ENCODE peak calls at places on chromosome 12, in nine cellular contexts. One of them, this sample, is unnamed.

GRCh38 chr12:14769837-14770494 is 33.3 kb downstream of the WBP11 start:
- DNase-seq in nephron progenitor cell: peak
- DNase-seq in CD8-positive, alpha-beta T cell: peak
- DNase-seq in psoas muscle: peak
- DNase-seq in cardiac muscle cell: peak
- DNase-seq in body of pancreas: peak
- DNase-seq in A549: peak
- DNase-seq in Caco-2: peak
- DNase-seq in progenitor cell of endocrine pancreas: peak
- DNase-seq in this sample: peak

GRCh38 chr12:119036878-119037493 is 55.6 kb downstream of the SRRM4 start:
- DNase-seq in nephron progenitor cell: peak
- DNase-seq in CD8-positive, alpha-beta T cell: no peak
- DNase-seq in psoas muscle: no peak
- DNase-seq in cardiac muscle cell: peak
- DNase-seq in body of pancreas: peak
- DNase-seq in A549: peak
- DNase-seq in Caco-2: no peak
- DNase-seq in progenitor cell of endocrine pancreas: peak
- DNase-seq in this sample: peak

GRCh38 chr12:10634427-10634826 is 21.0 kb upstream of the MAGOHB start:
- DNase-seq in nephron progenitor cell: no peak
- DNase-seq in CD8-positive, alpha-beta T cell: no peak
- DNase-seq in psoas muscle: no peak
- DNase-seq in cardiac muscle cell: peak
- DNase-seq in body of pancreas: no peak
- DNase-seq in A549: no peak
- DNase-seq in Caco-2: peak
- DNase-seq in progenitor cell of endocrine pancreas: no peak
- DNase-seq in this sample: no peak

GRCh38 chr12:46664771-46665287 is 161.0 kb downstream of the SLC38A4 start:
- DNase-seq in nephron progenitor cell: no peak
- DNase-seq in CD8-positive, alpha-beta T cell: no peak
- DNase-seq in psoas muscle: no peak
- DNase-seq in cardiac muscle cell: peak
- DNase-seq in body of pancreas: no peak
- DNase-seq in A549: peak
- DNase-seq in Caco-2: no peak
- DNase-seq in progenitor cell of endocrine pancreas: no peak
- DNase-seq in this sample: no peak

GRCh38 chr12:20868277-20868676 is 57.8 kb downstream of the SLCO1B3 start:
- DNase-seq in nephron progenitor cell: no peak
- DNase-seq in CD8-positive, alpha-beta T cell: no peak
- DNase-seq in psoas muscle: no peak
- DNase-seq in cardiac muscle cell: no peak
- DNase-seq in body of pancreas: no peak
- DNase-seq in A549: no peak
- DNase-seq in Caco-2: no peak
- DNase-seq in progenitor cell of endocrine pancreas: no peak
- DNase-seq in this sample: no peak

GRCh38 chr12:48822711-48823110 is 4.4 kb downstream of the CACNB3 start:
- DNase-seq in nephron progenitor cell: no peak
- DNase-seq in CD8-positive, alpha-beta T cell: no peak
- DNase-seq in psoas muscle: no peak
- DNase-seq in cardiac muscle cell: no peak
- DNase-seq in body of pancreas: no peak
- DNase-seq in A549: no peak
- DNase-seq in Caco-2: no peak
- DNase-seq in progenitor cell of endocrine pancreas: no peak
- DNase-seq in this sample: no peak

GRCh38 chr12:4271433-4272013 is 2.0 kb upstream of the CCND2 start:
- DNase-seq in nephron progenitor cell: no peak
- DNase-seq in CD8-positive, alpha-beta T cell: peak
- DNase-seq in psoas muscle: no peak
- DNase-seq in cardiac muscle cell: no peak
- DNase-seq in body of pancreas: no peak
- DNase-seq in A549: no peak
- DNase-seq in Caco-2: no peak
- DNase-seq in progenitor cell of endocrine pancreas: no peak
- DNase-seq in this sample: peak

GRCh38 chr12:31897791-31898503 is 61.3 kb upstream of the RESF1 start:
- DNase-seq in nephron progenitor cell: peak
- DNase-seq in CD8-positive, alpha-beta T cell: peak
- DNase-seq in psoas muscle: peak
- DNase-seq in cardiac muscle cell: peak
- DNase-seq in body of pancreas: peak
- DNase-seq in A549: peak
- DNase-seq in Caco-2: no peak
- DNase-seq in progenitor cell of endocrine pancreas: no peak
- DNase-seq in this sample: peak

GRCh38 chr12:47205532-47206449 is 126.0 kb upstream of the AMIGO2 start:
- DNase-seq in nephron progenitor cell: no peak
- DNase-seq in CD8-positive, alpha-beta T cell: no peak
- DNase-seq in psoas muscle: no peak
- DNase-seq in cardiac muscle cell: no peak
- DNase-seq in body of pancreas: no peak
- DNase-seq in A549: no peak
- DNase-seq in Caco-2: no peak
- DNase-seq in progenitor cell of endocrine pancreas: no peak
- DNase-seq in this sample: no peak

GRCh38 chr12:95881331-95881955 is 22.7 kb downstream of the SNRPF start:
- DNase-seq in nephron progenitor cell: no peak
- DNase-seq in CD8-positive, alpha-beta T cell: no peak
- DNase-seq in psoas muscle: no peak
- DNase-seq in cardiac muscle cell: peak
- DNase-seq in body of pancreas: no peak
- DNase-seq in A549: no peak
- DNase-seq in Caco-2: no peak
- DNase-seq in progenitor cell of endocrine pancreas: no peak
- DNase-seq in this sample: no peak

GRCh38 chr12:26846419-26846818 is 13.4 kb upstream of the ITPR2 start:
- DNase-seq in nephron progenitor cell: no peak
- DNase-seq in CD8-positive, alpha-beta T cell: no peak
- DNase-seq in psoas muscle: no peak
- DNase-seq in cardiac muscle cell: no peak
- DNase-seq in body of pancreas: no peak
- DNase-seq in A549: no peak
- DNase-seq in Caco-2: no peak
- DNase-seq in progenitor cell of endocrine pancreas: no peak
- DNase-seq in this sample: no peak

GRCh38 chr12:125856899-125857298 is 791.7 kb downstream of the AACS start:
- DNase-seq in nephron progenitor cell: no peak
- DNase-seq in CD8-positive, alpha-beta T cell: no peak
- DNase-seq in psoas muscle: no peak
- DNase-seq in cardiac muscle cell: no peak
- DNase-seq in body of pancreas: no peak
- DNase-seq in A549: no peak
- DNase-seq in Caco-2: no peak
- DNase-seq in progenitor cell of endocrine pancreas: no peak
- DNase-seq in this sample: peak
- TF ChIP-seq CTCF in nephron progenitor cell: no peak
- TF ChIP-seq CTCF in CD8-positive, alpha-beta T cell: no peak
- TF ChIP-seq CTCF in psoas muscle: no peak
- TF ChIP-seq CTCF in cardiac muscle cell: no peak
- TF ChIP-seq CTCF in body of pancreas: no peak
- TF ChIP-seq CTCF in A549: no peak
- TF ChIP-seq CTCF in Caco-2: no peak
- TF ChIP-seq CTCF in progenitor cell of endocrine pancreas: no peak
- TF ChIP-seq CTCF in this sample: peak

GRCh38 chr12:19038210-19038609 is 91.3 kb upstream of the PLEKHA5 start:
- DNase-seq in nephron progenitor cell: no peak
- DNase-seq in CD8-positive, alpha-beta T cell: no peak
- DNase-seq in psoas muscle: no peak
- DNase-seq in cardiac muscle cell: no peak
- DNase-seq in body of pancreas: no peak
- DNase-seq in A549: no peak
- DNase-seq in Caco-2: no peak
- DNase-seq in progenitor cell of endocrine pancreas: no peak
- DNase-seq in this sample: no peak

GRCh38 chr12:19042196-19042595 is 87.3 kb upstream of the PLEKHA5 start:
- DNase-seq in nephron progenitor cell: no peak
- DNase-seq in CD8-positive, alpha-beta T cell: no peak
- DNase-seq in psoas muscle: no peak
- DNase-seq in cardiac muscle cell: no peak
- DNase-seq in body of pancreas: no peak
- DNase-seq in A549: no peak
- DNase-seq in Caco-2: no peak
- DNase-seq in progenitor cell of endocrine pancreas: no peak
- DNase-seq in this sample: no peak

GRCh38 chr12:19035552-19035951 is 94.0 kb upstream of the PLEKHA5 start:
- DNase-seq in nephron progenitor cell: no peak
- DNase-seq in CD8-positive, alpha-beta T cell: no peak
- DNase-seq in psoas muscle: no peak
- DNase-seq in cardiac muscle cell: peak
- DNase-seq in body of pancreas: no peak
- DNase-seq in A549: no peak
- DNase-seq in Caco-2: no peak
- DNase-seq in progenitor cell of endocrine pancreas: no peak
- DNase-seq in this sample: no peak

GRCh38 chr12:19036673-19037357 is 92.7 kb upstream of the PLEKHA5 start:
- DNase-seq in nephron progenitor cell: no peak
- DNase-seq in CD8-positive, alpha-beta T cell: no peak
- DNase-seq in psoas muscle: no peak
- DNase-seq in cardiac muscle cell: peak
- DNase-seq in body of pancreas: no peak
- DNase-seq in A549: no peak
- DNase-seq in Caco-2: no peak
- DNase-seq in progenitor cell of endocrine pancreas: no peak
- DNase-seq in this sample: no peak

GRCh38 chr12:19039515-19039914 is 90.0 kb upstream of the PLEKHA5 start:
- DNase-seq in nephron progenitor cell: no peak
- DNase-seq in CD8-positive, alpha-beta T cell: no peak
- DNase-seq in psoas muscle: no peak
- DNase-seq in cardiac muscle cell: no peak
- DNase-seq in body of pancreas: no peak
- DNase-seq in A549: no peak
- DNase-seq in Caco-2: no peak
- DNase-seq in progenitor cell of endocrine pancreas: no peak
- DNase-seq in this sample: no peak
- TF ChIP-seq CTCF in nephron progenitor cell: no peak
- TF ChIP-seq CTCF in CD8-positive, alpha-beta T cell: no peak
- TF ChIP-seq CTCF in psoas muscle: no peak
- TF ChIP-seq CTCF in cardiac muscle cell: no peak
- TF ChIP-seq CTCF in body of pancreas: no peak
- TF ChIP-seq CTCF in A549: no peak
- TF ChIP-seq CTCF in Caco-2: no peak
- TF ChIP-seq CTCF in progenitor cell of endocrine pancreas: no peak
- TF ChIP-seq CTCF in this sample: no peak

GRCh38 chr12:97022831-97023230 is 115.8 kb downstream of the NEDD1 start:
- DNase-seq in nephron progenitor cell: no peak
- DNase-seq in CD8-positive, alpha-beta T cell: no peak
- DNase-seq in psoas muscle: no peak
- DNase-seq in cardiac muscle cell: no peak
- DNase-seq in body of pancreas: no peak
- DNase-seq in A549: no peak
- DNase-seq in Caco-2: no peak
- DNase-seq in progenitor cell of endocrine pancreas: no peak
- DNase-seq in this sample: no peak
- TF ChIP-seq CTCF in nephron progenitor cell: no peak
- TF ChIP-seq CTCF in CD8-positive, alpha-beta T cell: no peak
- TF ChIP-seq CTCF in psoas muscle: no peak
- TF ChIP-seq CTCF in cardiac muscle cell: no peak
- TF ChIP-seq CTCF in body of pancreas: no peak
- TF ChIP-seq CTCF in A549: no peak
- TF ChIP-seq CTCF in Caco-2: no peak
- TF ChIP-seq CTCF in progenitor cell of endocrine pancreas: no peak
- TF ChIP-seq CTCF in this sample: no peak

DNA sequence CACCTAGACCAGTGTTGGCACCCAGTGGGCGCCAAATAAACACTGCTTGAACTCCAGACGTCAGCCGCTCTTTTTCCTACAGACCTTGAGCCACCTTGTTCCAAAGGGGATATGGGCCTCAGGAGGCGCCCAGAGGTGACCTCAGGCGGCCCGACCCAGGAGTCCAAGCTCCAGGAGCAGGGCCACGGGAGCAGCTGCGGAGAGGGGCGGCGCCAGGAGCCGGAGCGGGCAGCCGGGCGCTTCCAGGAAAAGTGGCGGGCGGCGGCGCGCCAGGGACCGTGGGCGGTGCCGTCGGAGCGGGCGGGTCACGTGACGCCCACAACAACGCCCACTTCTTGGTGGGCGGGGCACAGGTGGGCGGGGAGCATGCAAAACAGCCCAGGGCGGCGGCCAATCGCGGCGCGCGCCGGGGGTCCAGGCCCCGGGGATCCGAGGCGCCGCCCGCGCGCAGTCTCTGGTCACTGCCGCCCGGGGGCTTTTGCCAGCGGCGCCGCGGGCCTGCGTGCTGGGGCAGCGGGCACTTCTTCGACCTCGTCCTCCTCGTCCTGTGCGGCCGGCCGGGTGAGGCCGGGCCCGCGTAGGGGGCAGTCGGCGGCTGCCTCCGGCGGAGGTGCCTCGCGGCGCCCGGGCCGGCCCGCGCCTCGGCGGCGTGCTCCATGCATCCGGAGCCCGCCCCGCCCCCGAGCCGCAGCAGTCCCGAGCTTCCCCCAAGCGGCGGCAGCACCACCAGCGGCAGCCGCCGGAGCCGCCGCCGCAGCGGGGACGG is at the start of gene ORAI1:
- DNase-seq in nephron progenitor cell: peak
- DNase-seq in CD8-positive, alpha-beta T cell: peak
- DNase-seq in psoas muscle: peak
- DNase-seq in cardiac muscle cell: peak
- DNase-seq in body of pancreas: peak
- DNase-seq in A549: peak
- DNase-seq in Caco-2: peak
- DNase-seq in progenitor cell of endocrine pancreas: peak
- DNase-seq in this sample: peak
- TF ChIP-seq CTCF in nephron progenitor cell: no peak
- TF ChIP-seq CTCF in CD8-positive, alpha-beta T cell: no peak
- TF ChIP-seq CTCF in psoas muscle: peak
- TF ChIP-seq CTCF in cardiac muscle cell: no peak
- TF ChIP-seq CTCF in body of pancreas: no peak
- TF ChIP-seq CTCF in A549: peak
- TF ChIP-seq CTCF in Caco-2: no peak
- TF ChIP-seq CTCF in progenitor cell of endocrine pancreas: peak
- TF ChIP-seq CTCF in this sample: no peak

GRCh38 chr12:70408004-70408790 is 42.1 kb downstream of the KCNMB4 start:
- DNase-seq in nephron progenitor cell: no peak
- DNase-seq in CD8-positive, alpha-beta T cell: no peak
- DNase-seq in psoas muscle: no peak
- DNase-seq in cardiac muscle cell: no peak
- DNase-seq in body of pancreas: no peak
- DNase-seq in A549: no peak
- DNase-seq in Caco-2: no peak
- DNase-seq in progenitor cell of endocrine pancreas: no peak
- DNase-seq in this sample: no peak
- TF ChIP-seq CTCF in nephron progenitor cell: no peak
- TF ChIP-seq CTCF in CD8-positive, alpha-beta T cell: no peak
- TF ChIP-seq CTCF in psoas muscle: no peak
- TF ChIP-seq CTCF in cardiac muscle cell: no peak
- TF ChIP-seq CTCF in body of pancreas: no peak
- TF ChIP-seq CTCF in A549: no peak
- TF ChIP-seq CTCF in Caco-2: no peak
- TF ChIP-seq CTCF in progenitor cell of endocrine pancreas: no peak
- TF ChIP-seq CTCF in this sample: no peak

This sample was measured in endodermal cell.